ENCODE peak calls at places on chromosome 9, in seven cellular contexts. E is anterior cingulate cortex; H is HCT116; F is kidney tubule cell; Q is cardiac septum; P is stimulated activated CD4-positive, alpha-beta T cell treated with anti-CD3 and anti-CD28 coated beads, TNF-alpha, amount 100 ng/mL, for 1 hour; J is stimulated activated CD8-positive, alpha-beta memory T cell treated with anti-CD3 and anti-CD28 coated beads, Interleukin-4, amount 100 ng/mL, for 24 hours. A is an unnamed sample.

GRCh38 chr9:61673664-61674381 is 484.0 kb downstream of the SPATA31A7 start:
- DNase-seq in F (no peak), Q (peak), E (no peak), P (no peak), H (no peak), J (no peak), A (peak)

GRCh38 chr9:137077010-137077747 is at the start of gene UAP1L1:
- DNase-seq in E (peak), Q (peak), F (peak), P (no peak), H (no peak), J (peak), A (peak)

GRCh38 chr9:136886610-136887597 is 588 bp downstream of the TRAF2 start:
- DNase-seq in E (no peak), F (peak), Q (no peak), P (peak), J (peak), H (no peak), A (peak)

GRCh38 chr9:113912816-113913215 is 36.7 kb downstream of the ZNF618 start:
- DNase-seq in P (no peak), F (peak), E (no peak), J (no peak), H (no peak), Q (no peak), A (no peak)

GRCh38 chr9:95515272-95516113 is 1.3 kb downstream of the PTCH1 start:
- DNase-seq in P (peak), Q (no peak), F (peak), E (peak), J (no peak), H (no peak), A (peak)

GRCh38 chr9:81855538-81855937 is 72.7 kb upstream of the SPATA31D4 start:
- DNase-seq in H (no peak), F (no peak), Q (no peak), E (no peak), P (no peak), J (no peak), A (no peak)

GRCh38 chr9:137134191-137134590 is 4.8 kb upstream of the GRIN1 start:
- DNase-seq in E (no peak), F (no peak), P (no peak), Q (no peak), J (no peak), H (no peak), A (no peak)

GRCh38 chr9:117413346-117414219 is 1.3 kb downstream of the ASTN2 start:
- DNase-seq in H (no peak), E (peak), J (no peak), F (no peak), Q (no peak), P (no peak), A (peak)

GRCh38 chr9:70553718-70554673 is 139.5 kb upstream of the KLF9 start:
- DNase-seq in E (no peak), F (peak), Q (no peak), H (no peak), J (no peak), P (no peak), A (no peak)

GRCh38 chr9:121125590-121125989 is 50.8 kb downstream of the CNTRL start:
- DNase-seq in P (no peak), J (no peak), H (no peak), E (no peak), Q (no peak), F (no peak), A (no peak)

GRCh38 chr9:129495422-129496186 is 125.3 kb downstream of the C9orf50 start:
- DNase-seq in Q (peak), H (peak), F (peak), E (peak), P (peak), J (peak), A (peak)

GRCh38 chr9:105708405-105708804 is 14.1 kb downstream of the TMEM38B start:
- DNase-seq in E (no peak), J (no peak), P (no peak), F (no peak), Q (no peak), H (no peak), A (no peak)

GRCh38 chr9:5543875-5544702 is 33.8 kb downstream of the PDCD1LG2 start:
- DNase-seq in H (no peak), F (no peak), J (no peak), P (no peak), Q (no peak), E (no peak), A (no peak)

GRCh38 chr9:101626295-101626694 is 31.5 kb upstream of the PPP3R2 start:
- DNase-seq in H (no peak), E (no peak), Q (no peak), P (no peak), F (no peak), J (no peak), A (no peak)

GRCh38 chr9:73153793-73154227 is 2.1 kb downstream of the ANXA1 start:
- DNase-seq in P (no peak), F (peak), J (no peak), E (no peak), H (no peak), Q (no peak), A (no peak)

GRCh38 chr9:33044162-33044673 is 19.1 kb downstream of the DNAJA1 start:
- DNase-seq in F (peak), E (peak), P (peak), H (no peak), J (peak), Q (peak), A (peak)

GRCh38 chr9:109381011-109381729 is 60.3 kb upstream of the EPB41L4B start:
- DNase-seq in Q (no peak), H (no peak), F (peak), P (no peak), E (no peak), J (no peak), A (no peak)